ENCODE peak calls at places on chromosomes 13 and 19, in ten cellular contexts. H, D, P, K, E, Q, J, A, X and R are unnamed samples.
A peak's percentile ranks its signal among the peaks of the same experiment; 100 is the strongest.

GRCh38 chr13:27638521-27638920 is 16.8 kb downstream of the POLR1D start:
- DNase-seq in H (no peak), D (no peak), P (no peak), K (no peak), E (no peak), Q (peak; percentile 48), J (no peak), A (peak; percentile 73), X (peak; percentile 57), R (no peak)

GRCh38 chr13:105773887-105774538 is 761.4 kb downstream of the EFNB2 start:
- DNase-seq in H (peak; percentile 59), D (no peak), P (no peak), K (peak; percentile 75), E (no peak), Q (no peak), J (peak; percentile 14), A (no peak), X (peak; percentile 57), R (no peak)

GRCh38 chr19:6070179-6071102 is 39.9 kb downstream of the RFX2 start:
- DNase-seq in H (no peak), D (no peak), P (no peak), K (no peak), E (no peak), Q (no peak), J (no peak), A (no peak), X (no peak), R (no peak)

GRCh38 chr13:50846861-50847475 is 3.5 kb upstream of the DLEU7 start:
- DNase-seq in H (no peak), D (no peak), P (no peak), K (no peak), E (no peak), Q (no peak), J (no peak), A (peak; percentile 75), X (no peak), R (no peak)

GRCh38 chr19:48650974-48651681 is 5.1 kb upstream of the CA11 start:
- DNase-seq in H (no peak), D (no peak), P (no peak), K (no peak), E (no peak), Q (no peak), J (no peak), A (no peak), X (no peak), R (no peak)

GRCh38 chr19:42286349-42287016 is 15.4 kb upstream of the PRR19 start:
- DNase-seq in H (no peak), D (no peak), P (no peak), K (no peak), E (peak; percentile 78), Q (peak; percentile 42), J (no peak), A (peak; percentile 87), X (peak; percentile 27), R (no peak)

GRCh38 chr13:89363144-89363543 is 1692.0 kb downstream of the SLITRK5 start:
- DNase-seq in H (no peak), D (no peak), P (no peak), K (no peak), E (no peak), Q (no peak), J (no peak), A (no peak), X (no peak), R (no peak)

GRCh38 chr19:10517760-10518443 is 655 bp upstream of the S1PR5 start:
- DNase-seq in H (no peak), D (peak; percentile 24), P (no peak), K (peak; percentile 71), E (no peak), Q (peak; percentile 62), J (peak; percentile 87), A (peak; percentile 14), X (peak; percentile 15), R (no peak)

GRCh38 chr13:111080642-111081041 is 34.5 kb upstream of the ARHGEF7 start:
- DNase-seq in H (no peak), D (no peak), P (no peak), K (peak; percentile 94), E (no peak), Q (no peak), J (no peak), A (no peak), X (no peak), R (no peak)

GRCh38 chr13:45464687-45465453 is at the start of gene COG3:
- DNase-seq in H (peak; percentile 98), D (peak; percentile 94), P (peak; percentile 84), K (peak; percentile 98), E (peak; percentile 96), Q (peak; percentile 98), J (peak; percentile 88), A (peak; percentile 98), X (peak; percentile 97), R (peak; percentile 71)

GRCh38 chr19:6402834-6403608 is 10.1 kb upstream of the GTF2F1 start:
- DNase-seq in H (no peak), D (peak; percentile 87), P (no peak), K (no peak), E (peak; percentile 59), Q (peak; percentile 69), J (no peak), A (peak; percentile 86), X (peak; percentile 52), R (no peak)

GRCh38 chr13:65914707-65915106 is 1315.4 kb downstream of the PCDH9 start:
- DNase-seq in H (peak; percentile 10), D (no peak), P (no peak), K (no peak), E (no peak), Q (peak; percentile 36), J (no peak), A (no peak), X (peak; percentile 72), R (peak; percentile 11)

GRCh38 chr13:111219306-111219705 is 101.1 kb upstream of the TEX29 start:
- DNase-seq in H (no peak), D (no peak), P (no peak), K (no peak), E (peak; percentile 62), Q (peak; percentile 89), J (no peak), A (peak; percentile 82), X (peak; percentile 88), R (no peak)

GRCh38 chr19:4375164-4375619 is 25.2 kb downstream of the SH3GL1 start:
- DNase-seq in H (no peak), D (no peak), P (no peak), K (peak; percentile 88), E (no peak), Q (no peak), J (no peak), A (no peak), X (no peak), R (no peak)

GRCh38 chr13:79901336-79901735 is 420.4 kb downstream of the NDFIP2 start:
- DNase-seq in H (no peak), D (peak; percentile 40), P (no peak), K (peak; percentile 61), E (no peak), Q (peak; percentile 25), J (peak; percentile 3), A (no peak), X (peak; percentile 13), R (no peak)

GRCh38 chr13:106744516-106744915 is 176.6 kb upstream of the ARGLU1 start:
- DNase-seq in H (no peak), D (no peak), P (no peak), K (no peak), E (no peak), Q (no peak), J (no peak), A (no peak), X (no peak), R (no peak)

GRCh38 chr19:32809254-32809653 is 60.3 kb downstream of the SLC7A9 start:
- DNase-seq in H (no peak), D (no peak), P (no peak), K (no peak), E (no peak), Q (no peak), J (no peak), A (no peak), X (no peak), R (no peak)

GRCh38 chr13:50214514-50214913 is 199.3 kb downstream of the KCNRG start:
- DNase-seq in H (no peak), D (no peak), P (no peak), K (no peak), E (no peak), Q (no peak), J (no peak), A (no peak), X (no peak), R (no peak)

GRCh38 chr13:51823861-51824260 is 19.9 kb upstream of the DHRS12 start:
- DNase-seq in H (no peak), D (no peak), P (no peak), K (no peak), E (no peak), Q (no peak), J (no peak), A (no peak), X (no peak), R (no peak)

GRCh38 chr13:49046534-49046933 is 70.8 kb downstream of the FNDC3A start:
- DNase-seq in H (no peak), D (no peak), P (no peak), K (no peak), E (no peak), Q (peak; percentile 75), J (no peak), A (no peak), X (peak; percentile 29), R (no peak)

GRCh38 chr19:28864577-28865042 is 348.3 kb downstream of the UQCRFS1 start:
- DNase-seq in H (no peak), D (no peak), P (no peak), K (no peak), E (peak; percentile 78), Q (no peak), J (no peak), A (peak; percentile 32), X (peak; percentile 7), R (no peak)

GRCh38 chr19:55461974-55462628 is 659 bp upstream of the ISOC2 start:
- DNase-seq in H (peak; percentile 35), D (no peak), P (no peak), K (no peak), E (no peak), Q (peak; percentile 69), J (no peak), A (peak; percentile 35), X (peak; percentile 33), R (no peak)